ENCODE peak calls at places on chromosomes 4 and X, in nine cellular contexts. One of them, this sample, is unnamed.

GRCh38 chr4:158169931-158170690 is 2.7 kb downstream of the GASK1B start:
- DNase-seq in mesenchymal stem cell: peak
- DNase-seq in SJCRH30: peak
- DNase-seq in tibial artery: no peak
- DNase-seq in lower lobe of right lung: no peak
- DNase-seq in HCT116: no peak
- DNase-seq in body of pancreas: no peak
- DNase-seq in AG04450: no peak
- DNase-seq in cardiac muscle cell: peak
- DNase-seq in this sample: no peak

GRCh38 chr4:113499166-113499565 is 262.4 kb downstream of the CAMK2D start:
- DNase-seq in mesenchymal stem cell: no peak
- DNase-seq in SJCRH30: no peak
- DNase-seq in tibial artery: no peak
- DNase-seq in lower lobe of right lung: no peak
- DNase-seq in HCT116: no peak
- DNase-seq in body of pancreas: no peak
- DNase-seq in AG04450: no peak
- DNase-seq in cardiac muscle cell: no peak
- DNase-seq in this sample: no peak

GRCh38 chrX:63250253-63250868 is 100.8 kb downstream of the SPIN4 start:
- DNase-seq in mesenchymal stem cell: peak
- DNase-seq in SJCRH30: peak
- DNase-seq in tibial artery: no peak
- DNase-seq in lower lobe of right lung: no peak
- DNase-seq in HCT116: peak
- DNase-seq in body of pancreas: peak
- DNase-seq in AG04450: peak
- DNase-seq in cardiac muscle cell: peak
- DNase-seq in this sample: no peak

GRCh38 chr4:41757521-41758156 is 9.1 kb upstream of the PHOX2B start:
- DNase-seq in mesenchymal stem cell: no peak
- DNase-seq in SJCRH30: no peak
- DNase-seq in tibial artery: no peak
- DNase-seq in lower lobe of right lung: no peak
- DNase-seq in HCT116: no peak
- DNase-seq in body of pancreas: no peak
- DNase-seq in AG04450: no peak
- DNase-seq in cardiac muscle cell: peak
- DNase-seq in this sample: no peak

GRCh38 chrX:10574663-10575062 is 45.7 kb downstream of the MID1 start:
- DNase-seq in mesenchymal stem cell: no peak
- DNase-seq in SJCRH30: no peak
- DNase-seq in tibial artery: no peak
- DNase-seq in lower lobe of right lung: no peak
- DNase-seq in HCT116: no peak
- DNase-seq in body of pancreas: no peak
- DNase-seq in AG04450: no peak
- DNase-seq in cardiac muscle cell: peak
- DNase-seq in this sample: no peak

GRCh38 chrX:57453901-57454300 is 137.9 kb upstream of the ZXDB start:
- DNase-seq in mesenchymal stem cell: no peak
- DNase-seq in SJCRH30: peak
- DNase-seq in tibial artery: no peak
- DNase-seq in lower lobe of right lung: no peak
- DNase-seq in HCT116: no peak
- DNase-seq in body of pancreas: peak
- DNase-seq in AG04450: no peak
- DNase-seq in cardiac muscle cell: peak
- DNase-seq in this sample: no peak

GRCh38 chr4:124810814-124811213 is 98.3 kb upstream of the ANKRD50 start:
- DNase-seq in mesenchymal stem cell: peak
- DNase-seq in SJCRH30: no peak
- DNase-seq in tibial artery: no peak
- DNase-seq in lower lobe of right lung: no peak
- DNase-seq in HCT116: no peak
- DNase-seq in body of pancreas: no peak
- DNase-seq in AG04450: no peak
- DNase-seq in cardiac muscle cell: no peak
- DNase-seq in this sample: no peak

GRCh38 chrX:10633722-10634121 is 13.3 kb upstream of the MID1 start:
- DNase-seq in mesenchymal stem cell: peak
- DNase-seq in SJCRH30: peak
- DNase-seq in tibial artery: no peak
- DNase-seq in lower lobe of right lung: no peak
- DNase-seq in HCT116: peak
- DNase-seq in body of pancreas: no peak
- DNase-seq in AG04450: peak
- DNase-seq in cardiac muscle cell: peak
- DNase-seq in this sample: no peak

GRCh38 chr4:111174331-111174730 is 551.5 kb upstream of the PITX2 start:
- DNase-seq in mesenchymal stem cell: no peak
- DNase-seq in SJCRH30: no peak
- DNase-seq in tibial artery: no peak
- DNase-seq in lower lobe of right lung: no peak
- DNase-seq in HCT116: no peak
- DNase-seq in body of pancreas: no peak
- DNase-seq in AG04450: no peak
- DNase-seq in cardiac muscle cell: no peak
- DNase-seq in this sample: no peak

GRCh38 chrX:37420179-37420578 is 71.0 kb downstream of the PRRG1 start:
- DNase-seq in mesenchymal stem cell: peak
- DNase-seq in SJCRH30: no peak
- DNase-seq in tibial artery: no peak
- DNase-seq in lower lobe of right lung: no peak
- DNase-seq in HCT116: no peak
- DNase-seq in body of pancreas: no peak
- DNase-seq in AG04450: no peak
- DNase-seq in cardiac muscle cell: no peak
- DNase-seq in this sample: no peak

GRCh38 chrX:120499301-120500097 is 30.4 kb upstream of the LAMP2 start:
- DNase-seq in mesenchymal stem cell: no peak
- DNase-seq in SJCRH30: peak
- DNase-seq in tibial artery: no peak
- DNase-seq in lower lobe of right lung: no peak
- DNase-seq in HCT116: no peak
- DNase-seq in body of pancreas: peak
- DNase-seq in AG04450: no peak
- DNase-seq in cardiac muscle cell: peak
- DNase-seq in this sample: no peak

GRCh38 chr4:21979196-21979595 is 30.6 kb upstream of the KCNIP4 start:
- DNase-seq in mesenchymal stem cell: no peak
- DNase-seq in SJCRH30: no peak
- DNase-seq in tibial artery: no peak
- DNase-seq in lower lobe of right lung: no peak
- DNase-seq in HCT116: no peak
- DNase-seq in body of pancreas: no peak
- DNase-seq in AG04450: no peak
- DNase-seq in cardiac muscle cell: no peak
- DNase-seq in this sample: no peak

GRCh38 chr4:7402526-7402925 is 32.2 kb downstream of the PSAPL1 start:
- DNase-seq in mesenchymal stem cell: no peak
- DNase-seq in SJCRH30: no peak
- DNase-seq in tibial artery: no peak
- DNase-seq in lower lobe of right lung: no peak
- DNase-seq in HCT116: peak
- DNase-seq in body of pancreas: no peak
- DNase-seq in AG04450: no peak
- DNase-seq in cardiac muscle cell: no peak
- DNase-seq in this sample: no peak

GRCh38 chr4:185144601-185145240 is 1.7 kb downstream of the SLC25A4 start:
- DNase-seq in mesenchymal stem cell: no peak
- DNase-seq in SJCRH30: no peak
- DNase-seq in tibial artery: no peak
- DNase-seq in lower lobe of right lung: no peak
- DNase-seq in HCT116: no peak
- DNase-seq in body of pancreas: no peak
- DNase-seq in AG04450: no peak
- DNase-seq in cardiac muscle cell: no peak
- DNase-seq in this sample: no peak

DNA sequence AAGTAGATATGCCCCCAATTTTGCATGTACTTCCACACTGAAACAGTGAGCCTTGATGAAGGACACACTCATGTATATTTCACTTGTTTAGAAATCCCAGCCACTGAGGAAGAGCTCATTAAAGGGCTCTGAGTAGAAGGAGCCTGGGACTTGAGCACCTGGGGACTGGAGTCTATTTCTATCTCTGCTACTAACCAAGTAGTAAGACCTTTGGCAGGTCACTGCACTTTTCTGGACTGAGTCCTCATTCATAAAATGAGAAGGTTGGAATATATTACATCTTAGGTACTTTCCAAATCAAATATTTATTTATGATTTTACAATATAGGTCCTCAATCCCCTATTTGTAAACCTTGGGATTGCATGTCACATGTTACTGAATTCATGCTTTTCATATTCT is 78.2 kb upstream of the C4orf54 start:
- DNase-seq in mesenchymal stem cell: no peak
- DNase-seq in SJCRH30: no peak
- DNase-seq in tibial artery: no peak
- DNase-seq in lower lobe of right lung: no peak
- DNase-seq in HCT116: no peak
- DNase-seq in body of pancreas: peak
- DNase-seq in AG04450: no peak
- DNase-seq in cardiac muscle cell: no peak
- DNase-seq in this sample: no peak
- H3K27ac ChIP-seq in mesenchymal stem cell: no peak
- H3K27ac ChIP-seq in SJCRH30: no peak
- H3K27ac ChIP-seq in tibial artery: no peak
- H3K27ac ChIP-seq in lower lobe of right lung: no peak
- H3K27ac ChIP-seq in HCT116: no peak
- H3K27ac ChIP-seq in body of pancreas: peak
- H3K27ac ChIP-seq in AG04450: no peak
- H3K27ac ChIP-seq in cardiac muscle cell: peak
- H3K27ac ChIP-seq in this sample: no peak

DNA sequence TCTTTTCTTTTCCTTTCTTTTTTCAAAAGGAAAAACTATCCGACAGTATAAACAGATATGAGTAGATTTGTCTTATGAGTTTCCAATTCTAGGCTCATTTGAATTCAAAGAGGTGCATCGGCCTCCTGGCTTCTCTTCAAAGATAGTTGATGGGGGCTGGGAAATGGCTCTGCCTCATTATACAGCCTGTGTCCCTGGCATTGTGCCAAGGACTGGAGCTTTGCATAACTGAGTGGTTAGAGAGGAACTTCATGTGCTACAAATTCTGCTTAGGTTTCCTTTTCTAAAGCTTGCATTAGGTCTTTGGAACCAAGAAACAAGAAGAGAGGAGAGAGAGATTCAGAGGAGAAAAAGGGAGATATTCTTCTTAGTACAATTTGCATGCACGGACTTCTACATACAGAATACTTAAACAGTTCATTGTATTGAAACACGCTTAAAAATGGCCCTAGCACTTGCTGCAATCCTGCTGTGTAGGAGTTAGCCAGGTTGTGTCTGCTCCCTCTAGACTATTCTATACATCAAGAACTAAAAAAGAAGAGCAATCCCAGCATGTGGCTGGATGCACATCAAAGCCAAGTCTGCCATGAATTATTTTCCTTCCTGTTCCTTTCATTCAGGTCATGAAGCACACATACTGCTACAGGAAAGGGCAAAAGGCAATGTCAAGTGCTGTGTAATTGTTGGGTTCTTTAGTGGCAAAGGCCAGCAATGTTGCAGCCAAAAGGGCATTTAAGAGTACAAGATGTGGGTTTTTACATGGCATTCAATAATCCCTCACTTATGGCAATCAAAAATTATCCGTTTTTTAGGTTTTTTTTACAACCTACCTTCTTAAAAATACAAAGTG is 70.9 kb downstream of the INTS12 start:
- DNase-seq in mesenchymal stem cell: peak
- DNase-seq in SJCRH30: peak
- DNase-seq in tibial artery: peak
- DNase-seq in lower lobe of right lung: peak
- DNase-seq in HCT116: no peak
- DNase-seq in body of pancreas: peak
- DNase-seq in AG04450: no peak
- DNase-seq in cardiac muscle cell: peak
- DNase-seq in this sample: peak
- H3K27ac ChIP-seq in mesenchymal stem cell: no peak
- H3K27ac ChIP-seq in SJCRH30: no peak
- H3K27ac ChIP-seq in tibial artery: no peak
- H3K27ac ChIP-seq in lower lobe of right lung: peak
- H3K27ac ChIP-seq in HCT116: no peak
- H3K27ac ChIP-seq in body of pancreas: peak
- H3K27ac ChIP-seq in AG04450: no peak
- H3K27ac ChIP-seq in cardiac muscle cell: no peak
- H3K27ac ChIP-seq in this sample: peak

DNA sequence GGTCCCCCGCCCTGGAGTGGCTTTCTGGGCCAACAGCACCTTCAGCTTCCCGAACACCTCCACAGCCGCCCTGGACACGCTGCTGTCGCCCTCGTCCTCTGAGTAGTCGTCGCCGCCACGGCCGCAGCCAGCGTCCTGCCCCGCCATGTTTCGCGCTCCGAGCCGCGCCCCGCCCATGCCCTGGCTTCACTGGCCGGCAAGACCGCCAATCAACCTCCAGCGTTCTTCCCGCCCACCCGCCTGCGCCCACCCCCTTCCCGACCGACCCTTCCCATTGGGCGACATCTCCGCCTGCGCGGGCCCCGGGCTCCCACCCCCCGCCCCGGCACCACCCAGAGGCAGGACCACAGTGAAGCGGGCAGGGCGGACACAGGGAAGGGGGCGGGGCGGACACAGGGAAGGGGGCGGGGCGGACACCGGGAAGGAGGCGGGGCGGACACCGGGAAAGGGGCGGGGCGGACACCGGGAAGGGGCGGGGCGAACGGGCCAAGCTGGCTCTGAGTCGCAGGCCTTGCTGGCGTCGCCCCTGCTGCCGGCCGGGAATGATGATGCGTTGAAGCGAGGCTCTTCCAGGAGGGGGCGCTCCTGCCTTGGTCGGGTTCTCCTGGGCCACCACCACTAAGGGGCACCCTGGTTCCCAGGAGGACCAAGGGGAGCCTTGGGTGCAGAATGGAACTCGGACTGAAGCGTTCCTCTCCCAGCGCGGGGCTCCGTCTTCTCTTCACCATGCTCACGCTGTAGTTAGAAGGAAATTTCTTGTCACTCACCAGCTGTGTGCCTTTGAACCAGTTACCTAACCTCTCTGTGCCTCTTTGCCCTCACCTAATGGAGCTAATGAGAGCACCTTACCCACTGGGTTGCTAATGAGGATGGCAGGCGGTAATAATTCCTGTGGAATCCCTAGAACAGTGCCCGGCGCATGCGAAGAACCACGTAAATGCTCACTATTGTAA is at the start of gene HAUS7:
- DNase-seq in mesenchymal stem cell: peak
- DNase-seq in SJCRH30: peak
- DNase-seq in tibial artery: peak
- DNase-seq in lower lobe of right lung: peak
- DNase-seq in HCT116: peak
- DNase-seq in body of pancreas: peak
- DNase-seq in AG04450: peak
- DNase-seq in cardiac muscle cell: peak
- DNase-seq in this sample: peak
- H3K27ac ChIP-seq in mesenchymal stem cell: peak
- H3K27ac ChIP-seq in SJCRH30: peak
- H3K27ac ChIP-seq in tibial artery: peak
- H3K27ac ChIP-seq in lower lobe of right lung: peak
- H3K27ac ChIP-seq in HCT116: peak
- H3K27ac ChIP-seq in body of pancreas: peak
- H3K27ac ChIP-seq in AG04450: no peak
- H3K27ac ChIP-seq in cardiac muscle cell: no peak
- H3K27ac ChIP-seq in this sample: peak

GRCh38 chrX:72122621-72123275 is 9.0 kb downstream of the RTL5 start:
- DNase-seq in mesenchymal stem cell: no peak
- DNase-seq in SJCRH30: no peak
- DNase-seq in tibial artery: no peak
- DNase-seq in lower lobe of right lung: no peak
- DNase-seq in HCT116: no peak
- DNase-seq in body of pancreas: no peak
- DNase-seq in AG04450: no peak
- DNase-seq in cardiac muscle cell: no peak
- DNase-seq in this sample: no peak
- H3K27ac ChIP-seq in mesenchymal stem cell: no peak
- H3K27ac ChIP-seq in SJCRH30: no peak
- H3K27ac ChIP-seq in tibial artery: peak
- H3K27ac ChIP-seq in lower lobe of right lung: no peak
- H3K27ac ChIP-seq in HCT116: no peak
- H3K27ac ChIP-seq in body of pancreas: no peak
- H3K27ac ChIP-seq in AG04450: no peak
- H3K27ac ChIP-seq in cardiac muscle cell: peak
- H3K27ac ChIP-seq in this sample: no peak

This sample was measured in substantia nigra.